ENCODE peak calls at places on chromosomes 4 and X, in ten cellular contexts. One of them, this sample, is unnamed.

GRCh38 chr4:169351860-169352259 is 81.1 kb upstream of the SH3RF1 start:
- DNase-seq in right cardiac atrium: no peak
- DNase-seq in effector memory CD4-positive, alpha-beta T cell: no peak
- DNase-seq in stomach: peak
- DNase-seq in aorta: no peak
- DNase-seq in heart right ventricle: peak
- DNase-seq in CD8-positive, alpha-beta memory T cell: no peak
- DNase-seq in heart left ventricle: peak
- DNase-seq in SK-N-SH: no peak
- DNase-seq in CD4-positive, alpha-beta T cell: no peak
- DNase-seq in this sample: no peak

GRCh38 chrX:151183912-151184565 is 7.7 kb downstream of the GPR50 start:
- DNase-seq in right cardiac atrium: no peak
- DNase-seq in effector memory CD4-positive, alpha-beta T cell: no peak
- DNase-seq in stomach: no peak
- DNase-seq in aorta: no peak
- DNase-seq in heart right ventricle: no peak
- DNase-seq in CD8-positive, alpha-beta memory T cell: no peak
- DNase-seq in heart left ventricle: no peak
- DNase-seq in SK-N-SH: no peak
- DNase-seq in CD4-positive, alpha-beta T cell: no peak
- DNase-seq in this sample: no peak

GRCh38 chr4:185464887-185465286 is 6.6 kb downstream of the CCDC110 start:
- DNase-seq in right cardiac atrium: no peak
- DNase-seq in effector memory CD4-positive, alpha-beta T cell: no peak
- DNase-seq in stomach: no peak
- DNase-seq in aorta: no peak
- DNase-seq in heart right ventricle: no peak
- DNase-seq in CD8-positive, alpha-beta memory T cell: no peak
- DNase-seq in heart left ventricle: no peak
- DNase-seq in SK-N-SH: no peak
- DNase-seq in CD4-positive, alpha-beta T cell: no peak
- DNase-seq in this sample: no peak

GRCh38 chr4:5361968-5362367 is 310.7 kb downstream of the STK32B start:
- DNase-seq in right cardiac atrium: no peak
- DNase-seq in effector memory CD4-positive, alpha-beta T cell: no peak
- DNase-seq in stomach: no peak
- DNase-seq in aorta: no peak
- DNase-seq in heart right ventricle: no peak
- DNase-seq in CD8-positive, alpha-beta memory T cell: no peak
- DNase-seq in heart left ventricle: no peak
- DNase-seq in SK-N-SH: no peak
- DNase-seq in CD4-positive, alpha-beta T cell: no peak
- DNase-seq in this sample: no peak

GRCh38 chr4:139416073-139416673 is 37.7 kb upstream of the RAB33B start:
- DNase-seq in right cardiac atrium: no peak
- DNase-seq in effector memory CD4-positive, alpha-beta T cell: no peak
- DNase-seq in stomach: no peak
- DNase-seq in aorta: no peak
- DNase-seq in heart right ventricle: no peak
- DNase-seq in CD8-positive, alpha-beta memory T cell: no peak
- DNase-seq in heart left ventricle: no peak
- DNase-seq in SK-N-SH: peak
- DNase-seq in CD4-positive, alpha-beta T cell: no peak
- DNase-seq in this sample: no peak

GRCh38 chr4:56206258-56206657 is 181.0 kb downstream of the AASDH start:
- DNase-seq in right cardiac atrium: no peak
- DNase-seq in effector memory CD4-positive, alpha-beta T cell: no peak
- DNase-seq in stomach: no peak
- DNase-seq in aorta: no peak
- DNase-seq in heart right ventricle: no peak
- DNase-seq in CD8-positive, alpha-beta memory T cell: no peak
- DNase-seq in heart left ventricle: no peak
- DNase-seq in SK-N-SH: no peak
- DNase-seq in CD4-positive, alpha-beta T cell: no peak
- DNase-seq in this sample: no peak

GRCh38 chrX:29728639-29729038 is 486.7 kb upstream of the MAGEB2 start:
- DNase-seq in right cardiac atrium: no peak
- DNase-seq in effector memory CD4-positive, alpha-beta T cell: no peak
- DNase-seq in stomach: no peak
- DNase-seq in aorta: no peak
- DNase-seq in heart right ventricle: no peak
- DNase-seq in CD8-positive, alpha-beta memory T cell: no peak
- DNase-seq in heart left ventricle: no peak
- DNase-seq in SK-N-SH: no peak
- DNase-seq in CD4-positive, alpha-beta T cell: no peak
- DNase-seq in this sample: no peak

GRCh38 chr4:128653514-128654420 is 155.7 kb upstream of the JADE1 start:
- DNase-seq in right cardiac atrium: peak
- DNase-seq in effector memory CD4-positive, alpha-beta T cell: no peak
- DNase-seq in stomach: no peak
- DNase-seq in aorta: no peak
- DNase-seq in heart right ventricle: peak
- DNase-seq in CD8-positive, alpha-beta memory T cell: no peak
- DNase-seq in heart left ventricle: peak
- DNase-seq in SK-N-SH: no peak
- DNase-seq in CD4-positive, alpha-beta T cell: no peak
- DNase-seq in this sample: no peak

GRCh38 chr4:3016839-3017410 is 53.6 kb downstream of the GRK4 start:
- DNase-seq in right cardiac atrium: no peak
- DNase-seq in effector memory CD4-positive, alpha-beta T cell: no peak
- DNase-seq in stomach: no peak
- DNase-seq in aorta: no peak
- DNase-seq in heart right ventricle: no peak
- DNase-seq in CD8-positive, alpha-beta memory T cell: no peak
- DNase-seq in heart left ventricle: no peak
- DNase-seq in SK-N-SH: peak
- DNase-seq in CD4-positive, alpha-beta T cell: no peak
- DNase-seq in this sample: no peak

GRCh38 chrX:55072286-55072685 is 2.5 kb upstream of the PAGE2B start:
- DNase-seq in right cardiac atrium: peak
- DNase-seq in effector memory CD4-positive, alpha-beta T cell: no peak
- DNase-seq in stomach: no peak
- DNase-seq in aorta: no peak
- DNase-seq in heart right ventricle: no peak
- DNase-seq in CD8-positive, alpha-beta memory T cell: no peak
- DNase-seq in heart left ventricle: no peak
- DNase-seq in SK-N-SH: no peak
- DNase-seq in CD4-positive, alpha-beta T cell: no peak
- DNase-seq in this sample: no peak

GRCh38 chr4:140049024-140049923 is 104.7 kb downstream of the MAML3 start:
- DNase-seq in right cardiac atrium: peak
- DNase-seq in effector memory CD4-positive, alpha-beta T cell: peak
- DNase-seq in stomach: peak
- DNase-seq in aorta: no peak
- DNase-seq in heart right ventricle: peak
- DNase-seq in CD8-positive, alpha-beta memory T cell: no peak
- DNase-seq in heart left ventricle: peak
- DNase-seq in SK-N-SH: peak
- DNase-seq in CD4-positive, alpha-beta T cell: peak
- DNase-seq in this sample: no peak

GRCh38 chr4:187141101-187141500 is 417.4 kb upstream of the FAT1 start:
- DNase-seq in right cardiac atrium: no peak
- DNase-seq in effector memory CD4-positive, alpha-beta T cell: no peak
- DNase-seq in stomach: no peak
- DNase-seq in aorta: no peak
- DNase-seq in heart right ventricle: no peak
- DNase-seq in CD8-positive, alpha-beta memory T cell: no peak
- DNase-seq in heart left ventricle: no peak
- DNase-seq in SK-N-SH: no peak
- DNase-seq in CD4-positive, alpha-beta T cell: no peak
- DNase-seq in this sample: no peak

GRCh38 chrX:68708503-68709290 is 61.2 kb downstream of the STARD8 start:
- DNase-seq in right cardiac atrium: peak
- DNase-seq in effector memory CD4-positive, alpha-beta T cell: no peak
- DNase-seq in stomach: no peak
- DNase-seq in aorta: no peak
- DNase-seq in heart right ventricle: no peak
- DNase-seq in CD8-positive, alpha-beta memory T cell: no peak
- DNase-seq in heart left ventricle: no peak
- DNase-seq in SK-N-SH: no peak
- DNase-seq in CD4-positive, alpha-beta T cell: no peak
- DNase-seq in this sample: no peak

GRCh38 chr4:76947369-76947768 is 2.2 kb upstream of the SEPTIN11 start:
- DNase-seq in right cardiac atrium: no peak
- DNase-seq in effector memory CD4-positive, alpha-beta T cell: no peak
- DNase-seq in stomach: no peak
- DNase-seq in aorta: no peak
- DNase-seq in heart right ventricle: no peak
- DNase-seq in CD8-positive, alpha-beta memory T cell: no peak
- DNase-seq in heart left ventricle: no peak
- DNase-seq in SK-N-SH: no peak
- DNase-seq in CD4-positive, alpha-beta T cell: no peak
- DNase-seq in this sample: no peak

GRCh38 chrX:47743504-47743903 is 84.5 kb upstream of the UXT start:
- DNase-seq in right cardiac atrium: no peak
- DNase-seq in effector memory CD4-positive, alpha-beta T cell: no peak
- DNase-seq in stomach: no peak
- DNase-seq in aorta: no peak
- DNase-seq in heart right ventricle: no peak
- DNase-seq in CD8-positive, alpha-beta memory T cell: no peak
- DNase-seq in heart left ventricle: no peak
- DNase-seq in SK-N-SH: no peak
- DNase-seq in CD4-positive, alpha-beta T cell: no peak
- DNase-seq in this sample: no peak

GRCh38 chr4:148166132-148166531 is 276.1 kb downstream of the NR3C2 start:
- DNase-seq in right cardiac atrium: no peak
- DNase-seq in effector memory CD4-positive, alpha-beta T cell: no peak
- DNase-seq in stomach: no peak
- DNase-seq in aorta: peak
- DNase-seq in heart right ventricle: no peak
- DNase-seq in CD8-positive, alpha-beta memory T cell: no peak
- DNase-seq in heart left ventricle: no peak
- DNase-seq in SK-N-SH: no peak
- DNase-seq in CD4-positive, alpha-beta T cell: no peak
- DNase-seq in this sample: no peak

GRCh38 chrX:11893933-11894710 is 136.1 kb downstream of the MSL3 start:
- DNase-seq in right cardiac atrium: no peak
- DNase-seq in effector memory CD4-positive, alpha-beta T cell: no peak
- DNase-seq in stomach: no peak
- DNase-seq in aorta: no peak
- DNase-seq in heart right ventricle: no peak
- DNase-seq in CD8-positive, alpha-beta memory T cell: no peak
- DNase-seq in heart left ventricle: no peak
- DNase-seq in SK-N-SH: no peak
- DNase-seq in CD4-positive, alpha-beta T cell: no peak
- DNase-seq in this sample: no peak

GRCh38 chrX:11899091-11899490 is 141.1 kb downstream of the MSL3 start:
- DNase-seq in right cardiac atrium: no peak
- DNase-seq in effector memory CD4-positive, alpha-beta T cell: no peak
- DNase-seq in stomach: no peak
- DNase-seq in aorta: no peak
- DNase-seq in heart right ventricle: no peak
- DNase-seq in CD8-positive, alpha-beta memory T cell: no peak
- DNase-seq in heart left ventricle: no peak
- DNase-seq in SK-N-SH: no peak
- DNase-seq in CD4-positive, alpha-beta T cell: no peak
- DNase-seq in this sample: no peak
- H3K27ac ChIP-seq in right cardiac atrium: no peak
- H3K27ac ChIP-seq in effector memory CD4-positive, alpha-beta T cell: no peak
- H3K27ac ChIP-seq in stomach: no peak
- H3K27ac ChIP-seq in aorta: no peak
- H3K27ac ChIP-seq in heart right ventricle: no peak
- H3K27ac ChIP-seq in CD8-positive, alpha-beta memory T cell: no peak
- H3K27ac ChIP-seq in heart left ventricle: no peak
- H3K27ac ChIP-seq in SK-N-SH: no peak
- H3K27ac ChIP-seq in CD4-positive, alpha-beta T cell: no peak
- H3K27ac ChIP-seq in this sample: no peak

GRCh38 chr4:1192493-1193205 is 20.3 kb upstream of the SPON2 start:
- DNase-seq in right cardiac atrium: peak
- DNase-seq in effector memory CD4-positive, alpha-beta T cell: no peak
- DNase-seq in stomach: peak
- DNase-seq in aorta: peak
- DNase-seq in heart right ventricle: peak
- DNase-seq in CD8-positive, alpha-beta memory T cell: no peak
- DNase-seq in heart left ventricle: peak
- DNase-seq in SK-N-SH: peak
- DNase-seq in CD4-positive, alpha-beta T cell: no peak
- DNase-seq in this sample: no peak
- H3K27ac ChIP-seq in right cardiac atrium: peak
- H3K27ac ChIP-seq in effector memory CD4-positive, alpha-beta T cell: no peak
- H3K27ac ChIP-seq in stomach: peak
- H3K27ac ChIP-seq in aorta: peak
- H3K27ac ChIP-seq in heart right ventricle: peak
- H3K27ac ChIP-seq in CD8-positive, alpha-beta memory T cell: no peak
- H3K27ac ChIP-seq in heart left ventricle: peak
- H3K27ac ChIP-seq in SK-N-SH: peak
- H3K27ac ChIP-seq in CD4-positive, alpha-beta T cell: no peak
- H3K27ac ChIP-seq in this sample: peak

DNA sequence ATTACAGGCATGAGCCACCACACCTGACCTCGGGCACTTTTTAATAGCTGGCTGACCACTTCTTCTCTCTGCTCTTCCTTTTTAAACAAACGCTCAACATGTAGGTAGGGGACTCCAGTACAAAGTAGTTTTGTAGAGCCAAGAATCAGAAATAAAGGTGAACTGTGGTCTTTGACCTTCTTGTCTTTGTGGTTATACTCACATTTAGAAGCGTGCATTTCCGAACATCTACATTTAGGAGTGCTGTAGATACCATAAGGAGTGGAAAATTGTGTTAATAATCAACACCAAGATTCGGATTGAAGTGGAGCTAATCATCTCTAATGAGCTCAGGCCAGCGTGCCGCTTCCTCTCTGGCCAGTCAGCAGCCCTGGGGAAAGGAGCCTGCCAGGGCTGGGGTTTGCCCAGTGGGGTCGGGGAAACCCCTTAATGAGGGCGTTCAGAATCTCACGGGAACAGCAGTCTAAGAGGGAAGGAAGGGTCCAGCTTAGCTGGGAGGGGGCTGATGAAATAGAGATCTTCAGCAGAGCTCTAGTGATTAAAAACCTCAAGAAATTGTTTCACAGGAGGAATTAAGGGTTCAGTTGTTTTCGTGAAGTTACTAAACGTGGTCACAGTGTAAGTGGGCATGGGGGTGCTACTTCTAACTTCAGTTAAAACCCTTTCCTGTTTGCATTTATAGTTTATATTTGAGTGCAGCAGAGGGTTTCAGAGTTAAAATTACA is 81.2 kb downstream of the GAB1 start:
- DNase-seq in right cardiac atrium: no peak
- DNase-seq in effector memory CD4-positive, alpha-beta T cell: no peak
- DNase-seq in stomach: no peak
- DNase-seq in aorta: no peak
- DNase-seq in heart right ventricle: no peak
- DNase-seq in CD8-positive, alpha-beta memory T cell: no peak
- DNase-seq in heart left ventricle: no peak
- DNase-seq in SK-N-SH: no peak
- DNase-seq in CD4-positive, alpha-beta T cell: no peak
- DNase-seq in this sample: no peak
- H3K27ac ChIP-seq in right cardiac atrium: no peak
- H3K27ac ChIP-seq in effector memory CD4-positive, alpha-beta T cell: no peak
- H3K27ac ChIP-seq in stomach: no peak
- H3K27ac ChIP-seq in aorta: no peak
- H3K27ac ChIP-seq in heart right ventricle: no peak
- H3K27ac ChIP-seq in CD8-positive, alpha-beta memory T cell: no peak
- H3K27ac ChIP-seq in heart left ventricle: no peak
- H3K27ac ChIP-seq in SK-N-SH: no peak
- H3K27ac ChIP-seq in CD4-positive, alpha-beta T cell: no peak
- H3K27ac ChIP-seq in this sample: peak

DNA sequence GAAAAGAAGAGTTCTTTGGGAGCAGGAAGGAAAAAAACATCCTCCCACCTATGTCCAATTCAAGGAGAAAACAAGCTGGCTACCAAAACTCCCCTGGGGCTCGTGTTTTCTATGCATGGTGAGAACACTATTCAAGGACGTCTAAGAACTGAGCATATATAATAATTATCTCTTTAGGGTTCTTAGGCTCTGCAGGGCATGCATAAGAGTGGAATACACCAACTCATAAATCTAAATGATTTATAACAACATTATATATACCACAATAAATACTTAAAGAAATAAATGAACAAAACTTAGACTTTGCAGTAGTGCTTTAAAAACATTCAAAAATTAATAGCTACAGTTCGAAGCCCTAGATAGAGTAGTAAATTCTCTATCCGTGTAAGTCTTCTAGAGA is 19.5 kb upstream of the TMEM154 start:
- DNase-seq in right cardiac atrium: no peak
- DNase-seq in effector memory CD4-positive, alpha-beta T cell: no peak
- DNase-seq in stomach: no peak
- DNase-seq in aorta: no peak
- DNase-seq in heart right ventricle: no peak
- DNase-seq in CD8-positive, alpha-beta memory T cell: no peak
- DNase-seq in heart left ventricle: no peak
- DNase-seq in SK-N-SH: no peak
- DNase-seq in CD4-positive, alpha-beta T cell: no peak
- DNase-seq in this sample: no peak
- H3K27ac ChIP-seq in right cardiac atrium: no peak
- H3K27ac ChIP-seq in effector memory CD4-positive, alpha-beta T cell: no peak
- H3K27ac ChIP-seq in stomach: no peak
- H3K27ac ChIP-seq in aorta: no peak
- H3K27ac ChIP-seq in heart right ventricle: no peak
- H3K27ac ChIP-seq in CD8-positive, alpha-beta memory T cell: no peak
- H3K27ac ChIP-seq in heart left ventricle: no peak
- H3K27ac ChIP-seq in SK-N-SH: no peak
- H3K27ac ChIP-seq in CD4-positive, alpha-beta T cell: no peak
- H3K27ac ChIP-seq in this sample: no peak